ENCODE peak calls at places on chromosomes 4 and X, in six cellular contexts. N is IMR-90, S is mesenchymal stem cell, F is neuronal stem cell, L is mesendoderm, H is H1. Q is an unnamed sample.

GRCh38 chr4:37441231-37442061 is 196.9 kb downstream of the NWD2 start:
- DNase-seq in H (no peak), N (no peak), F (no peak), S (no peak), L (peak; percentile 92), Q (no peak)

GRCh38 chrX:110178179-110178865 is 139.6 kb downstream of the AMMECR1 start:
- DNase-seq in S (no peak), N (no peak), H (no peak), L (no peak), F (no peak), Q (no peak)

GRCh38 chr4:113645771-113646455 is 115.6 kb downstream of the CAMK2D start:
- DNase-seq in S (peak; percentile 45), F (no peak), L (peak; percentile 95), N (peak; percentile 82), H (no peak), Q (peak; percentile 41)

GRCh38 chrX:118212817-118213183 is 96.2 kb upstream of the KLHL13 start:
- DNase-seq in L (no peak), H (no peak), N (no peak), S (no peak), F (no peak), Q (no peak)

GRCh38 chrX:109742722-109743121 is 9.7 kb upstream of the ACSL4 start:
- DNase-seq in F (no peak), N (no peak), L (no peak), S (no peak), H (no peak), Q (no peak)

GRCh38 chr4:90780193-90780592 is 653.0 kb downstream of the CCSER1 start:
- DNase-seq in L (no peak), N (no peak), S (no peak), F (no peak), H (no peak), Q (no peak)

GRCh38 chr4:189804884-189805283 is 135.8 kb upstream of the FRG1 start:
- DNase-seq in L (no peak), F (no peak), H (no peak), N (no peak), S (no peak), Q (no peak)

GRCh38 chr4:120922390-120923200 is at the start of gene PRDM5:
- DNase-seq in L (peak; percentile 76), N (peak; percentile 40), S (peak; percentile 60), H (peak; percentile 87), F (peak; percentile 64), Q (peak; percentile 78)

GRCh38 chrX:107827852-107828251 is 2.2 kb downstream of the MID2 start:
- DNase-seq in S (peak; percentile 8), N (no peak), H (no peak), F (no peak), L (no peak), Q (no peak)

GRCh38 chr4:18691431-18692200 is 670.1 kb upstream of the LCORL start:
- DNase-seq in H (peak; percentile 63), F (no peak), N (no peak), L (peak; percentile 99), S (peak; percentile 2), Q (peak; percentile 91)

GRCh38 chr4:41410049-41410448 is 127.9 kb upstream of the LIMCH1 start:
- DNase-seq in F (no peak), L (no peak), S (peak; percentile 86), N (peak; percentile 6), H (no peak), Q (no peak)

DNA sequence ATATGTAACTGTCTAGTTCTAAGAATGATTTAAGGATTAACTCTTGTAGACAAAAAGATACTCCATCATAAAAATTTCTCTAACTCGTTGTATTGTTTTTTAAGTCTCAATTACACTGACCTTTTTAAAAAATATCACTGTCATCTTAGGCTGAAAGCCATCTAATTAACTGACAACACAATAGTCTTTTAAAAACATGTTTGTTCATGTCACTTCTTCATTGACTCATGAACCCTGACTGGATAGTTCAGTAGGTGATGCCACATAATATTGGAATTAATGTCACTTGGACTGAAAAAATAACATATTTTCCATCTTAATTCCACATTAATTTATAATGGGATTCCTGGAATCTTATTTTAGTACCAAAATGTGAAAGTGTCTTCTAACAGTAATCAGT is 179.3 kb downstream of the ADGRL3 start:
- DNase-seq in N (no peak), F (no peak), H (no peak), S (no peak), L (no peak), Q (no peak)
- H2BK15ac ChIP-seq in N (no peak overlapping the region), F (no peak overlapping the region), H (no peak overlapping the region), S (no peak overlapping the region), L (no peak overlapping the region), Q (no peak overlapping the region)

DNA sequence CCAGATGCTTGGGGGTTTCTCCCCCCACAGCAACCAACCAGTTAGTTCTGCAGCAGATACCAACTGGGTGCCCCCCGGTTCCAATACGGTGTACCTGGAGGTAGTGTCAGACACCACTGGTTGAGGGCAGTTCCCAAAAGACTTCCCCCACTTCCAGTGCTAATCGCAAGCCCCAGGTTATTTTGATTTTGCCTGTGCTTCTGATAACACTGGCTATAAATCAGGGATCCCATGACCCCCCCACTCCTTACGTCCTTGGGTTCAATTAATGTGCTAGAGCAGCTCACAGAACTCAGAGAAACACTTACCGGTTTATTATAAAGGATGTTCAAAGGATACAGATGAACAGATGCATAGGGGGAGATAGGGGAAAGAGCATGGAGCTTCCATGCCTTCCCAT is 5.5 kb downstream of the CLCN3 start:
- DNase-seq in S (no peak), L (no peak), H (no peak), N (no peak), F (no peak), Q (no peak)
- H2BK5ac ChIP-seq in S (no peak overlapping the region), L (no peak overlapping the region), H (no peak overlapping the region), N (no peak overlapping the region), F (no peak overlapping the region), Q (no peak overlapping the region)

GRCh38 chr4:6746721-6747689 is 31.0 kb downstream of the BLOC1S4 start:
- DNase-seq in S (no peak), H (no peak), F (no peak), L (no peak), N (no peak), Q (no peak)

GRCh38 chr4:6750302-6751221 is 32.0 kb upstream of the KIAA0232 start:
- DNase-seq in H (no peak), F (no peak), L (no peak), N (no peak), S (no peak), Q (no peak)

GRCh38 chr4:6749340-6750171 is 33.0 kb upstream of the KIAA0232 start:
- DNase-seq in H (no peak), F (no peak), L (no peak), N (peak; percentile 33), S (peak; percentile 73), Q (no peak)

GRCh38 chr4:6748286-6748685 is 32.3 kb downstream of the BLOC1S4 start:
- DNase-seq in L (no peak), N (no peak), H (no peak), S (no peak), F (no peak), Q (no peak)

DNA sequence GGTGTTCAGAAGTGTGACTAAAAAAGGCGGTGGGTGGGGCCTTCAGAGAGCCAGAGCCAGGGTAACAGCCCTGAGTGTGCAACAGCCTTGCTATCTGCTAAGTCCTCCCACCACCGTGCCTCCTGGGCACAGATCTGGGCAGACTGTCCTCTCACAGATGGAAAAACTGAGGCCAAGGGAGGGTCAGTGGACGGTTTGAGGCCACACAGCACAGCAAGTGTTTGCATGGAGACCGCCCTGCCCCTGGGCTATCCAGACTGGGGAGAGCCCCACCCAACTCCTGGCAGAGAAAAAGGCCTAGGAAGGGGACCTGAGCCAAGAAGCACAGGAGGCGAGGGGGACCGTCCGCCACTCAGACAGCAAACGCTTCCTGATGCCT is 31.7 kb downstream of the BLOC1S4 start:
- DNase-seq in F (no peak), S (no peak), L (no peak), N (no peak), H (no peak), Q (no peak)
- H3K18ac ChIP-seq in F (no peak overlapping the region), S (no peak overlapping the region), L (no peak overlapping the region), N (no peak overlapping the region), H (no peak overlapping the region), Q (no peak overlapping the region)

DNA sequence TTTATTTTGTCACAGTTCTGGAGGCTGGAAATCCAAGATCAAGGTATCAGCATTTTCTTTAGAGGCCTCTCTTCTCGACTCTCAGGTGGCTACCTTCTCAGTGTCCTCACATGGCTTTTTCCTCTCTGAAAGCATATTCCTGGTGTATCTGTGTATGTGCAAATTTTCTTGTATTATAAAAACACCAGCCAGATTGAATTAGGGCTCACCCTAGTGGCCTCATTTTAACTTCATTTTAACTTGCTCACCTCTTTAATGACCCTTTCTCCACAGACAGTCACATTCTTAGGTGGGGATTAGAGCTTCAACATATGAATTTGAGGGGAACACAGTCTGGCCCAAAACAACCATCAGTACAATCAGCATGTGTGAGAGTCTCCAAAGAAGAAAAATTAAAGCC is 542.4 kb upstream of the FAM241A start:
- DNase-seq in N (peak; percentile 28), F (no peak), H (no peak), L (no peak), S (peak; percentile 1), Q (no peak)
- H2BK15ac ChIP-seq in N (no peak overlapping the region), F (no peak overlapping the region), H (no peak overlapping the region), L (no peak overlapping the region), S (no peak overlapping the region), Q (no peak overlapping the region)

GRCh38 chr4:39526810-39527295 is 386 bp downstream of the UGDH start:
- DNase-seq in L (no peak), N (no peak), S (no peak), H (no peak), F (peak; percentile 12), Q (no peak)
- H2BK5ac ChIP-seq in L (no peak overlapping the region), N (peak overlapping the region; percentile 67), S (peak overlapping the region; percentile 88), H (peak overlapping the region; percentile 73), F (peak overlapping the region; percentile 100), Q (no peak overlapping the region)

GRCh38 chr4:4860381-4860802 is 927 bp downstream of the MSX1 start:
- DNase-seq in L (no peak), N (peak; percentile 35), F (no peak), S (peak; percentile 57), H (peak; percentile 58), Q (no peak)
- H3K18ac ChIP-seq in L (peak overlapping the region; percentile 77), N (no peak overlapping the region), F (no peak overlapping the region), S (peak overlapping the region; percentile 61), H (no peak overlapping the region), Q (no peak overlapping the region)

Q was measured in H9.